ENCODE peak calls at places on chromosomes 5 and 9, in nine cellular contexts. B, A, I, C, H, S, Q, D and N are unnamed samples.

GRCh38 chr9:5553211-5553610 is 42.9 kb downstream of the PDCD1LG2 start:
- DNase-seq in B (no peak), A (peak), I (peak), C (no peak), H (no peak), S (no peak), Q (no peak), D (no peak), N (no peak)

GRCh38 chr5:77012601-77013000 is 17.6 kb upstream of the AGGF1 start:
- DNase-seq in B (no peak), A (no peak), I (no peak), C (no peak), H (no peak), S (no peak), Q (peak), D (no peak), N (no peak)

GRCh38 chr9:130473521-130473920 is 28.8 kb downstream of the ASS1 start:
- DNase-seq in B (no peak), A (no peak), I (no peak), C (no peak), H (no peak), S (no peak), Q (no peak), D (no peak), N (no peak)

GRCh38 chr9:125586173-125586512 is 120.9 kb downstream of the MAPKAP1 start:
- DNase-seq in B (no peak), A (no peak), I (no peak), C (no peak), H (no peak), S (peak), Q (no peak), D (no peak), N (no peak)

GRCh38 chr9:123679330-123679987 is 250.5 kb downstream of the DENND1A start:
- DNase-seq in B (no peak), A (no peak), I (no peak), C (no peak), H (no peak), S (peak), Q (peak), D (peak), N (no peak)

GRCh38 chr5:149526855-149527590 is 24.2 kb downstream of the CSNK1A1 start:
- DNase-seq in B (no peak), A (peak), I (no peak), C (no peak), H (no peak), S (no peak), Q (no peak), D (no peak), N (no peak)

GRCh38 chr9:27836661-27837401 is 263.6 kb upstream of the C9orf72 start:
- DNase-seq in B (no peak), A (no peak), I (no peak), C (no peak), H (no peak), S (no peak), Q (no peak), D (no peak), N (peak)

GRCh38 chr5:6729400-6730310 is 16.4 kb downstream of the TENT4A start:
- DNase-seq in B (peak), A (no peak), I (no peak), C (peak), H (no peak), S (no peak), Q (peak), D (peak), N (no peak)

GRCh38 chr5:113232246-113232645 is 202.5 kb downstream of the TSSK1B start:
- DNase-seq in B (no peak), A (peak), I (no peak), C (no peak), H (no peak), S (no peak), Q (no peak), D (no peak), N (no peak)

GRCh38 chr5:115333164-115333563 is 36.7 kb upstream of the CCDC112 start:
- DNase-seq in B (no peak), A (no peak), I (no peak), C (no peak), H (no peak), S (no peak), Q (no peak), D (peak), N (no peak)

GRCh38 chr5:136212252-136212721 is 19.3 kb upstream of the SMIM32 start:
- DNase-seq in B (peak), A (peak), I (peak), C (peak), H (no peak), S (peak), Q (peak), D (peak), N (peak)

GRCh38 chr5:173213236-173213933 is 21.6 kb downstream of the NKX2-5 start:
- DNase-seq in B (no peak), A (no peak), I (no peak), C (no peak), H (no peak), S (no peak), Q (no peak), D (no peak), N (no peak)

GRCh38 chr9:128141604-128142003 is 7.6 kb upstream of the LCN2 start:
- DNase-seq in B (no peak), A (no peak), I (no peak), C (no peak), H (no peak), S (no peak), Q (no peak), D (no peak), N (no peak)

GRCh38 chr5:30572279-30572678 is 621.2 kb upstream of the CDH6 start:
- DNase-seq in B (no peak), A (no peak), I (no peak), C (no peak), H (no peak), S (no peak), Q (no peak), D (no peak), N (no peak)

GRCh38 chr5:173643964-173644363 is 27.5 kb upstream of the BOD1 start:
- DNase-seq in B (no peak), A (no peak), I (no peak), C (no peak), H (no peak), S (peak), Q (peak), D (no peak), N (peak)